ENCODE peak calls at places on chromosomes 1 and 21, in four cellular contexts. A is GM12878, P is WTC11, C is K562. F is an unnamed sample.

GRCh38 chr1:206714331-206715058 is 29.8 kb downstream of the MAPKAPK2 start:
- DNase-seq in A (no peak), P (no peak), C (no peak), F (no peak)

GRCh38 chr1:22825790-22826189 is 115.2 kb downstream of the EPHB2 start:
- DNase-seq in A (no peak), P (no peak), C (no peak), F (no peak)

GRCh38 chr1:32228771-32229170 is 6.6 kb downstream of the EIF3I start:
- DNase-seq in A (no peak), P (no peak), C (no peak), F (no peak)

GRCh38 chr21:38938343-38938742 is 132.6 kb downstream of the ETS2 start:
- DNase-seq in A (no peak), P (no peak), C (no peak), F (no peak)

GRCh38 chr1:12634696-12635202 is 9.1 kb upstream of the AADACL4 start:
- DNase-seq in A (no peak), P (no peak), C (peak; percentile 44), F (no peak)

GRCh38 chr1:160205974-160206369 is 788 bp downstream of the PEA15 start:
- DNase-seq in A (no peak), P (no peak), C (peak; percentile 62), F (no peak)

GRCh38 chr1:27634166-27634981 is 611 bp downstream of the FGR start:
- DNase-seq in A (no peak), P (peak; percentile 40), C (no peak), F (no peak)

GRCh38 chr1:93777255-93777654 is 95.6 kb upstream of the BCAR3 start:
- DNase-seq in A (no peak), P (no peak), C (no peak), F (no peak)

GRCh38 chr1:23399229-23399628 is 25.3 kb downstream of the TCEA3 start:
- DNase-seq in A (no peak), P (no peak), C (no peak), F (no peak)

GRCh38 chr1:36941579-36941978 is 92.7 kb downstream of the GRIK3 start:
- DNase-seq in A (no peak), P (no peak), C (no peak), F (no peak)

GRCh38 chr1:36947384-36947783 is 86.9 kb downstream of the GRIK3 start:
- DNase-seq in A (no peak), P (no peak), C (no peak), F (no peak)

GRCh38 chr1:36937371-36937770 is 96.9 kb downstream of the GRIK3 start:
- DNase-seq in A (no peak), P (no peak), C (no peak), F (no peak)

GRCh38 chr1:36938807-36939206 is 95.5 kb downstream of the GRIK3 start:
- DNase-seq in A (no peak), P (no peak), C (no peak), F (no peak)

DNA sequence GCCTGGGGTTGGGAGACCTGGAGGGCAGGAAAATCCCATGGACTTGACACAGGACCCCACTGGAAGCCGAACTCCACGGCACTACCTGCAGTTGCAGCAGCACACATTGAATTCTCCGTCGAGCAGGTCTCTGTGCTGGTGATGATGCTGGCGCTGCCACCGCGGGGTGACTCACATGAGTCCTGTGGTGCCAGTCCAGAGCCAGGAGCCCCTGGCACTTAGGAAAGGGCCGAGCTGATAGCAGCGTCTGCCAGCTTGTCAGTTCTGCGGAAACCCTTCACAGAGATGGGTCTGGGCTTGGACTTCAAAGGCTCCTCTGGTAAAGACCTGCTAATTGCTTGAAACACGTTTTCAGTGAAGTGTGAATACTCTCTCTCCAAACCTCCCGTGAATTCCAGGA is 92.2 kb downstream of the GRIK3 start:
- DNase-seq in A (no peak), P (no peak), C (no peak), F (no peak)
- TF ChIP-seq NR2C2 in A (no peak), P (no peak), C (no peak), F (no peak)

GRCh38 chr1:180631197-180631765 is 541 bp upstream of the XPR1 start:
- DNase-seq in A (peak; percentile 19), P (no peak), C (no peak), F (no peak)

GRCh38 chr1:180631766-180632325 is at the start of gene XPR1:
- DNase-seq in A (peak; percentile 95), P (peak; percentile 98), C (peak; percentile 100), F (peak; percentile 96)

GRCh38 chr1:180630408-180631196 is 1.2 kb upstream of the XPR1 start:
- DNase-seq in A (no peak), P (no peak), C (no peak), F (no peak)

GRCh38 chr1:180632326-180633088 is 685 bp downstream of the XPR1 start:
- DNase-seq in A (no peak), P (peak; percentile 75), C (peak; percentile 80), F (peak; percentile 32)

GRCh38 chr1:180633092-180634045 is 1.5 kb downstream of the XPR1 start:
- DNase-seq in A (no peak), P (no peak), C (peak; percentile 46), F (no peak)
- TF ChIP-seq NR2C2 in A (no peak), P (no peak), C (no peak), F (no peak)

GRCh38 chr1:224267922-224268321 is 62.0 kb downstream of the NVL start:
- DNase-seq in A (no peak), P (no peak), C (no peak), F (no peak)

GRCh38 chr1:224266105-224266935 is 63.7 kb downstream of the NVL start:
- DNase-seq in A (peak; percentile 38), P (no peak), C (no peak), F (no peak)

GRCh38 chr1:224262373-224263054 is 67.5 kb downstream of the NVL start:
- DNase-seq in A (no peak), P (no peak), C (peak; percentile 40), F (no peak)

GRCh38 chr1:224259986-224260385 is 70.0 kb downstream of the NVL start:
- DNase-seq in A (no peak), P (no peak), C (no peak), F (no peak)

GRCh38 chr1:224264321-224264720 is 65.7 kb downstream of the NVL start:
- DNase-seq in A (no peak), P (no peak), C (no peak), F (no peak)
- TF ChIP-seq NR2C2 in A (no peak), P (no peak), C (no peak), F (no peak)

GRCh38 chr21:17613242-17613676 is 558 bp upstream of the BTG3 start:
- DNase-seq in A (no peak), P (no peak), C (no peak), F (no peak)

GRCh38 chr21:17611414-17612022 is 1.2 kb downstream of the BTG3 start:
- DNase-seq in A (peak; percentile 59), P (peak; percentile 39), C (peak; percentile 93), F (peak; percentile 55)

GRCh38 chr21:17610862-17611261 is 1.8 kb downstream of the BTG3 start:
- DNase-seq in A (no peak), P (no peak), C (peak; percentile 40), F (peak; percentile 13)

GRCh38 chr21:17612023-17612564 is 607 bp downstream of the BTG3 start:
- DNase-seq in A (no peak), P (peak; percentile 16), C (no peak), F (no peak)

GRCh38 chr21:17612565-17613241 is at the start of gene BTG3:
- DNase-seq in A (no peak), P (peak; percentile 73), C (peak; percentile 90), F (peak; percentile 47)
- TF ChIP-seq NR2C2 in A (no peak), P (no peak), C (peak; percentile 34), F (peak; percentile 67)

DNA sequence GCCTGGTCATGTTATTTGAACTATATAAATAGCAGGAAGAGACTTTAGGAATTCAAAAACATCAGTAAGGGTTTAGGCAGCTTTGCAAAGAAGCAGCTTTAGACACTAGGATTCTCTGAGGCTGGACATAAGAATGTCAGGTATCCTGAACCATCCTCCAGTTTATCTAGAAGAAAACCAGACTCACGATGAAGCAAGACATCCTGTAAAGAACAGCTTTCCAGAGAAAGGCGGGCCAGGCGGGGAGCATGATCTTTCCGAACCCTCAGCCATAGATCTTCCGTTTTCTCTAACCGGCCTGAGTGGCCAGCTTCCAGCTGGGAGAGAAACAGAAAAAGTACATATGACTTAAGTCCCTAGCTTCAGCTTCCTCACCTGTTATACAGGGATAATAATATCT is 39.3 kb upstream of the RBBP5 start:
- DNase-seq in A (no peak), P (no peak), C (no peak), F (no peak)
- TF ChIP-seq NR2C2 in A (no peak), P (no peak), C (no peak), F (no peak)

GRCh38 chr21:46062471-46063211 is 35.3 kb upstream of the COL6A2 start:
- DNase-seq in A (no peak), P (no peak), C (no peak), F (no peak)

GRCh38 chr21:46061063-46061462 is 36.8 kb upstream of the COL6A2 start:
- DNase-seq in A (no peak), P (no peak), C (no peak), F (no peak)

GRCh38 chr21:46061950-46062349 is 36.0 kb upstream of the COL6A2 start:
- DNase-seq in A (no peak), P (no peak), C (no peak), F (no peak)

GRCh38 chr21:46059195-46059594 is 38.7 kb upstream of the COL6A2 start:
- DNase-seq in A (no peak), P (no peak), C (no peak), F (no peak)

GRCh38 chr21:46060596-46061061 is 37.3 kb upstream of the COL6A2 start:
- DNase-seq in A (no peak), P (no peak), C (no peak), F (no peak)
- TF ChIP-seq NR2C2 in A (no peak), P (no peak), C (no peak), F (no peak)